ENCODE peak calls at places on chromosomes 12 and 14, in six cellular contexts. K is NCI-H524 treated with DMSO at 0.1 percent for 48 hours, P is SHP77, T is DMS153, W is brain microvascular endothelial cell, F is hypothalamus. L is an unnamed sample.

GRCh38 chr14:100872641-100873071 is 30.9 kb downstream of the RTL1 start:
- DNase-seq in T (no peak), F (no peak), P (no peak), K (no peak), W (peak), L (no peak)

GRCh38 chr12:18054925-18055324 is 35.1 kb downstream of the RERGL start:
- DNase-seq in K (no peak), T (no peak), F (no peak), P (no peak), W (no peak), L (no peak)

GRCh38 chr12:115916910-115917668 is 360.4 kb downstream of the MED13L start:
- DNase-seq in P (peak), K (no peak), F (peak), T (peak), W (no peak), L (peak)

GRCh38 chr12:52173526-52173925 is 18.3 kb downstream of the KRT80 start:
- DNase-seq in W (no peak), T (no peak), K (no peak), F (no peak), P (no peak), L (no peak)

GRCh38 chr12:8948711-8949524 is 527 bp downstream of the M6PR start:
- DNase-seq in K (no peak), P (no peak), W (peak), T (no peak), F (no peak), L (no peak)

GRCh38 chr12:120101182-120101581 is 15.4 kb downstream of the RAB35 start:
- DNase-seq in P (no peak), F (no peak), K (no peak), T (no peak), W (no peak), L (no peak)

GRCh38 chr14:67228325-67228984 is 12.8 kb upstream of the PALS1 start:
- DNase-seq in T (no peak), P (no peak), K (no peak), W (no peak), F (no peak), L (no peak)

GRCh38 chr12:45975506-45975905 is 14.9 kb downstream of the SCAF11 start:
- DNase-seq in F (no peak), P (no peak), W (no peak), K (no peak), T (no peak), L (no peak)

GRCh38 chr12:49794811-49795653 is 33.2 kb downstream of the NCKAP5L start:
- DNase-seq in P (no peak), T (no peak), K (no peak), F (no peak), W (no peak), L (no peak)

GRCh38 chr14:28765169-28765906 is 1.2 kb upstream of the FOXG1 start:
- DNase-seq in F (no peak), K (no peak), P (no peak), T (no peak), W (no peak), L (no peak)

GRCh38 chr14:99899578-99900178 is 106.5 kb downstream of the EML1 start:
- DNase-seq in T (no peak), P (no peak), K (no peak), W (no peak), F (no peak), L (no peak)

GRCh38 chr14:69069020-69069421 is 83.9 kb downstream of the DCAF5 start:
- DNase-seq in W (peak), F (no peak), T (no peak), K (no peak), P (no peak), L (no peak)

GRCh38 chr14:66003082-66003740 is 483.0 kb upstream of the CCDC196 start:
- DNase-seq in P (no peak), K (no peak), F (no peak), T (no peak), W (no peak), L (no peak)